ENCODE peak calls at places on chromosomes 2 and 18, in six cellular contexts. U is left lung, P is hypothalamus, H is M059J, X is HFFc6, N is HS-5. A is an unnamed sample.

GRCh38 chr2:236712961-236713673 is 143.5 kb downstream of the ACKR3 start:
- DNase-seq in U (no peak), P (no peak), H (no peak), X (no peak), N (no peak), A (no peak)

GRCh38 chr18:36352384-36352783 is 54.9 kb downstream of the FHOD3 start:
- DNase-seq in U (no peak), P (no peak), H (peak), X (peak), N (peak), A (peak)

GRCh38 chr2:216626875-216627245 is 6.4 kb upstream of the IGFBP2 start:
- DNase-seq in U (no peak), P (no peak), H (no peak), X (no peak), N (no peak), A (no peak)

GRCh38 chr18:79400591-79401381 is 5.1 kb downstream of the NFATC1 start:
- DNase-seq in U (peak), P (no peak), H (no peak), X (no peak), N (no peak), A (peak)

GRCh38 chr2:233152541-233152940 is 92.4 kb downstream of the INPP5D start:
- DNase-seq in U (no peak), P (peak), H (peak), X (no peak), N (no peak), A (no peak)

GRCh38 chr2:223989206-223989859 is 32.1 kb downstream of the MRPL44 start:
- DNase-seq in U (no peak), P (no peak), H (no peak), X (no peak), N (no peak), A (peak)

GRCh38 chr2:3479430-3480320 is 39.7 kb downstream of the ADI1 start:
- DNase-seq in U (no peak), P (no peak), H (no peak), X (no peak), N (no peak), A (no peak)

GRCh38 chr2:45820048-45820447 is 168.6 kb downstream of the PRKCE start:
- DNase-seq in U (no peak), P (no peak), H (no peak), X (no peak), N (no peak), A (no peak)

GRCh38 chr2:196431076-196431475 is 208.4 kb upstream of the CCDC150 start:
- DNase-seq in U (no peak), P (no peak), H (peak), X (no peak), N (no peak), A (no peak)

GRCh38 chr2:83221258-83221657 is 1237.8 kb downstream of the SUCLG1 start:
- DNase-seq in U (no peak), P (no peak), H (no peak), X (no peak), N (peak), A (no peak)

GRCh38 chr2:112995346-112995920 is 9.8 kb upstream of the IL36A start:
- DNase-seq in U (no peak), P (no peak), H (no peak), X (no peak), N (no peak), A (no peak)

GRCh38 chr2:138814123-138814883 is 34.1 kb upstream of the NXPH2 start:
- DNase-seq in U (no peak), P (no peak), H (peak), X (no peak), N (no peak), A (no peak)

GRCh38 chr2:136128905-136129304 is 11.0 kb upstream of the CXCR4 start:
- DNase-seq in U (no peak), P (no peak), H (no peak), X (no peak), N (no peak), A (no peak)

GRCh38 chr2:170585067-170585466 is 130.1 kb upstream of the SP5 start:
- DNase-seq in U (no peak), P (no peak), H (no peak), X (no peak), N (no peak), A (no peak)

GRCh38 chr2:185388226-185388625 is 350.4 kb upstream of the FSIP2 start:
- DNase-seq in U (no peak), P (no peak), H (no peak), X (no peak), N (no peak), A (no peak)

GRCh38 chr18:79575891-79576685 is 103.5 kb upstream of the CTDP1 start:
- DNase-seq in U (peak), P (no peak), H (no peak), X (no peak), N (no peak), A (peak)

GRCh38 chr18:21303913-21304312 is 61.9 kb downstream of the GREB1L start:
- DNase-seq in U (no peak), P (no peak), H (peak), X (peak), N (no peak), A (no peak)

GRCh38 chr18:10588975-10589374 is 63.1 kb downstream of the NAPG start:
- DNase-seq in U (no peak), P (no peak), H (peak), X (no peak), N (no peak), A (no peak)

GRCh38 chr2:158973511-158973956 is 5.1 kb downstream of the TANC1 start:
- DNase-seq in U (no peak), P (no peak), H (peak), X (no peak), N (no peak), A (no peak)

GRCh38 chr2:158313734-158314133 is 142.8 kb downstream of the CCDC148 start:
- DNase-seq in U (no peak), P (no peak), H (no peak), X (no peak), N (no peak), A (no peak)

GRCh38 chr2:110114007-110114591 is 1.5 kb downstream of the MALL start:
- DNase-seq in U (peak), P (no peak), H (peak), X (peak), N (no peak), A (peak)

GRCh38 chr2:120398961-120399888 is 53.3 kb downstream of the INHBB start:
- DNase-seq in U (no peak), P (no peak), H (peak), X (no peak), N (no peak), A (peak)

GRCh38 chr2:215870088-215870490 is 143.3 kb downstream of the MREG start:
- DNase-seq in U (no peak), P (no peak), H (no peak), X (peak), N (no peak), A (no peak)

GRCh38 chr2:46803911-46804670 is 111.5 kb downstream of the MCFD2 start:
- DNase-seq in U (no peak), P (no peak), H (peak), X (peak), N (peak), A (no peak)